ENCODE peak calls at places on chromosomes 5 and 9, in six cellular contexts. B, I, D, G, T and X are unnamed samples.

GRCh38 chr9:83491413-83491812 is 46.8 kb downstream of the FRMD3 start:
- DNase-seq in T (no peak), D (no peak), G (no peak), I (no peak), B (no peak), X (no peak)

GRCh38 chr5:106780355-106780754 is 890.4 kb downstream of the EFNA5 start:
- DNase-seq in D (no peak), I (no peak), T (no peak), G (no peak), B (no peak), X (no peak)

GRCh38 chr5:145739824-145740223 is 95.3 kb downstream of the PRELID2 start:
- DNase-seq in I (no peak), D (no peak), G (no peak), T (no peak), B (no peak), X (no peak)

GRCh38 chr9:86718373-86718772 is 228.9 kb downstream of the GAS1 start:
- DNase-seq in G (no peak), B (no peak), I (no peak), T (no peak), D (no peak), X (no peak)

GRCh38 chr5:127671218-127671617 is 22.3 kb downstream of the CTXN3 start:
- DNase-seq in I (no peak), G (no peak), B (no peak), D (no peak), T (no peak), X (peak)

GRCh38 chr5:6448622-6449464 is at the start of gene UBE2QL1:
- DNase-seq in B (peak), D (no peak), I (no peak), G (no peak), T (no peak), X (no peak)

GRCh38 chr5:1000329-1000728 is 8.3 kb upstream of the NKD2 start:
- DNase-seq in D (no peak), B (no peak), I (no peak), T (no peak), G (no peak), X (no peak)

GRCh38 chr9:7094052-7094451 is 336.3 kb downstream of the KDM4C start:
- DNase-seq in G (no peak), D (peak), T (peak), B (peak), I (no peak), X (no peak)

GRCh38 chr5:176134529-176135223 is 103.5 kb upstream of the SIMC1 start:
- DNase-seq in I (no peak), D (no peak), G (no peak), B (no peak), T (no peak), X (no peak)

GRCh38 chr9:112140936-112141335 is 34.2 kb downstream of the SUSD1 start:
- DNase-seq in B (no peak), D (no peak), I (no peak), T (no peak), G (no peak), X (no peak)

GRCh38 chr5:96112703-96113102 is 151.1 kb upstream of the ELL2 start:
- DNase-seq in G (no peak), T (no peak), B (no peak), I (no peak), D (no peak), X (no peak)

GRCh38 chr9:136625101-136626065 is 37.3 kb upstream of the EGFL7 start:
- DNase-seq in D (peak), I (peak), T (no peak), G (no peak), B (peak), X (peak)

GRCh38 chr9:126440938-126441337 is 114.3 kb downstream of the MVB12B start:
- DNase-seq in I (no peak), T (no peak), B (no peak), G (no peak), D (no peak), X (no peak)

GRCh38 chr9:124632077-124632621 is 125.0 kb upstream of the NR5A1 start:
- DNase-seq in G (no peak), T (no peak), B (peak), I (no peak), D (no peak), X (no peak)

GRCh38 chr5:152246401-152246800 is 158.7 kb downstream of the NMUR2 start:
- DNase-seq in B (peak), G (no peak), D (peak), T (no peak), I (no peak), X (peak)

GRCh38 chr5:1119312-1119831 is 7.5 kb upstream of the SLC12A7 start:
- DNase-seq in D (peak), G (no peak), T (no peak), I (no peak), B (no peak), X (peak)

GRCh38 chr5:113984928-113985327 is 376.9 kb upstream of the KCNN2 start:
- DNase-seq in T (no peak), G (no peak), D (no peak), B (no peak), I (no peak), X (no peak)

GRCh38 chr5:176621661-176622079 is 8.7 kb downstream of the SNCB start:
- DNase-seq in T (no peak), B (no peak), G (no peak), D (no peak), I (no peak), X (peak)

GRCh38 chr5:34709861-34710673 is 53.9 kb downstream of the RAI14 start:
- DNase-seq in B (peak), T (no peak), G (no peak), D (peak), I (no peak), X (no peak)

GRCh38 chr5:12615141-12615820 is 711.0 kb upstream of the CTNND2 start:
- DNase-seq in D (no peak), B (no peak), I (no peak), T (peak), G (no peak), X (no peak)

GRCh38 chr5:10248378-10249260 is 1.1 kb downstream of the ATPSCKMT start:
- DNase-seq in G (no peak), D (no peak), I (no peak), T (no peak), B (no peak), X (peak)

GRCh38 chr9:82183181-82183860 is 194.7 kb downstream of the SPATA31D1 start:
- DNase-seq in D (no peak), B (no peak), T (no peak), I (no peak), G (no peak), X (no peak)

GRCh38 chr5:139079969-139080368 is 118.2 kb downstream of the SIL1 start:
- DNase-seq in G (no peak), I (no peak), B (no peak), D (no peak), T (no peak), X (no peak)

DNA sequence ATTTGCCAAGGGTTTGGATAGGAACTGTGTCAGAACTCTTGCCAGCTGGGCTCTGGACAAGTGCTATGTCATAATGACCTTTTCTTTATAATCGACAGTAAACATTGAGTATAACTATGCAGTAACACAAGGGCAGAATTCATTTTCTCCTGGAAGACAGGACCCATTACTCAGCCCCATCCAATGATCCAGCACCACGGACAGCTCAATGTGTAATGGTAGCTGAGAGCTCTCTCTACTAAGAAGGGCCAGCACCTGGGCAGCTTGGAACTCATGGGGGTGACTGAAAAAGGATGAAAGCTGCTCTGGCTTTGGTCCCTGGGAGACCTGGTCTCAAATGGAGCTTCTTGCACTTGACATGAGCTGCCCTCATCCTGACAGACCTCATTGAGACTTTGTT is 347.8 kb downstream of the TRIM32 start:
- DNase-seq in G (no peak), I (no peak), T (no peak), B (no peak), D (no peak), X (peak)
- TF ChIP-seq MYC in G (no peak), I (no peak), T (no peak), B (no peak), D (no peak), X (no peak)

GRCh38 chr9:118563677-118564076 is 805.6 kb downstream of the BRINP1 start:
- DNase-seq in B (no peak), I (no peak), D (no peak), G (no peak), T (no peak), X (no peak)
- TF ChIP-seq MYC in B (no peak), I (no peak), D (no peak), G (no peak), T (no peak), X (no peak)

DNA sequence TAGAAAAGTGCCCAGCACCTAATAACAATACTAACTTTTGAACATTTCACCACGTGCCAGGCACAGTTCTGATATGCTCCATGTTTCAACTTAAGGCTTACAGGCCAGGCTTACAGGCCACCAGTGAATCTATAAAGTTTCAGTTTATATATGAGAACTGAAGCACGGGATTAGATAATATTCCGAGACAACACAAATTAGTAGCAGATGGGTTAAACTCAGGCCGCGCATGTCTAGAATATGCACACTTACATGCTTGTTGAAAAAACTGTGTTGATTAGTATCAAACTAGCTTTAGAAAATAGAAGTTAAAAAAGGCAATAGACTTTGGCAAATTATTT is 587.9 kb downstream of the MTRR start:
- DNase-seq in G (no peak), T (no peak), D (no peak), I (no peak), B (no peak), X (no peak)
- TF ChIP-seq MYC in G (no peak), T (no peak), D (no peak), I (no peak), B (no peak), X (no peak)

GRCh38 chr9:36872641-36873040 is 161.4 kb downstream of the PAX5 start:
- DNase-seq in B (no peak), I (no peak), T (no peak), D (no peak), G (no peak), X (no peak)

GRCh38 chr9:36870960-36871359 is 163.1 kb downstream of the PAX5 start:
- DNase-seq in G (no peak), B (no peak), I (no peak), T (no peak), D (no peak), X (no peak)

GRCh38 chr9:36874261-36874660 is 159.8 kb downstream of the PAX5 start:
- DNase-seq in D (no peak), I (no peak), B (no peak), T (no peak), G (no peak), X (no peak)

GRCh38 chr9:36873247-36873875 is 160.7 kb downstream of the PAX5 start:
- DNase-seq in I (peak), G (peak), D (peak), T (peak), B (peak), X (peak)

GRCh38 chr9:36871606-36872005 is 162.5 kb downstream of the PAX5 start:
- DNase-seq in B (no peak), I (no peak), T (no peak), G (no peak), D (no peak), X (no peak)
- TF ChIP-seq MYC in B (no peak), I (no peak), T (no peak), G (no peak), D (no peak), X (no peak)

GRCh38 chr9:71004196-71004595 is 117.2 kb downstream of the TRPM3 start:
- DNase-seq in D (no peak), B (no peak), G (no peak), T (no peak), I (no peak), X (no peak)

GRCh38 chr9:71005456-71005855 is 116.0 kb downstream of the TRPM3 start:
- DNase-seq in T (no peak), I (no peak), B (no peak), G (no peak), D (no peak), X (no peak)

GRCh38 chr9:70998962-70999361 is 122.5 kb downstream of the TRPM3 start:
- DNase-seq in D (no peak), B (no peak), I (no peak), G (no peak), T (no peak), X (no peak)

GRCh38 chr9:71001780-71002386 is 119.5 kb downstream of the TRPM3 start:
- DNase-seq in D (peak), T (peak), I (no peak), G (no peak), B (peak), X (peak)

GRCh38 chr9:71003346-71003745 is 118.1 kb downstream of the TRPM3 start:
- DNase-seq in B (no peak), D (no peak), I (no peak), T (no peak), G (no peak), X (no peak)
- TF ChIP-seq MYC in B (no peak), D (no peak), I (no peak), T (no peak), G (no peak), X (no peak)

DNA sequence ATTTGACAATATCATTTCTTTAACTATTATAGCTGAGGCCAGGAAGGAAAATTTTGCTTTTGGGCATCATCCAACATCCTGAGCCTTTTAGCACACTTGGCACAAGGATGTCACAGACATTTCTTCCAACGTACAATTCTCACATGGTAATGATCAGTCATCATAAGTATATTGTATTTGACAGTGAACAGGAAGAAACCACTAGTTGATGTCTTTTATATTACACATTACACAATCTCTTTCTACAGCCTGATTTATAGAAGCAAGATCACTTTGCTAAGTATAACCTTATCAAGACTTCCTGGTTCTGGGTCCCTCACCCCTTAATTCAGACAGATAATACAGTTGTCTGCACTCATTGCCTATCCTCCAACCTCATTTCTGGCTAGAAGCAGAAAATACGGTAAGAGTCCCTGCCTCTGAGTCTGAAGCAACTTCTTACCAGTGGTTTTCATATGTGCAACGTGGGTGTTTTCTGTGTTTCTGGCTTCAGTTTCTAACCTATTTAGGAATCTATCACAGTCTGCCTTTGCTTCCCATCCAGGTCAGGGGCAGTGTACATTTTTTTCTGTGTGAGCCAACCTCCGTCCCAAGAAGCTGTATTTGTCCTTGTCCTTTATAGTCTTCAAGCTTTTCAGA is 167.9 kb downstream of the PAM start:
- DNase-seq in B (peak), D (no peak), G (no peak), I (no peak), T (no peak), X (no peak)
- TF ChIP-seq MYC in B (no peak), D (no peak), G (no peak), I (no peak), T (no peak), X (no peak)